ENCODE peak calls at places on chromosomes 4 and X, in seven cellular contexts. One of them, this sample, is unnamed.

GRCh38 chr4:147498031-147498700 is 17.3 kb downstream of the EDNRA start:
- DNase-seq in H9: no peak
- DNase-seq in mesenchymal stem cell: peak
- DNase-seq in H1: no peak
- DNase-seq in trophoblast cell: peak
- DNase-seq in mesendoderm: no peak
- DNase-seq in IMR-90: peak
- DNase-seq in this sample: no peak

GRCh38 chr4:119652978-119653377 is 24.4 kb upstream of the PDE5A start:
- DNase-seq in mesendoderm: no peak
- DNase-seq in H1: no peak
- DNase-seq in mesenchymal stem cell: no peak
- DNase-seq in trophoblast cell: no peak
- DNase-seq in IMR-90: peak
- DNase-seq in H9: no peak
- DNase-seq in this sample: no peak

GRCh38 chr4:181819951-181820350 is 423.3 kb upstream of the TENM3 start:
- DNase-seq in H1: no peak
- DNase-seq in IMR-90: peak
- DNase-seq in H9: no peak
- DNase-seq in trophoblast cell: no peak
- DNase-seq in mesendoderm: no peak
- DNase-seq in mesenchymal stem cell: no peak
- DNase-seq in this sample: no peak

GRCh38 chrX:150219374-150220185 is 143.5 kb upstream of the MAMLD1 start:
- DNase-seq in mesendoderm: peak
- DNase-seq in IMR-90: peak
- DNase-seq in trophoblast cell: peak
- DNase-seq in H9: peak
- DNase-seq in H1: no peak
- DNase-seq in mesenchymal stem cell: peak
- DNase-seq in this sample: no peak

GRCh38 chr4:42761804-42762203 is 104.9 kb upstream of the ATP8A1 start:
- DNase-seq in H1: no peak
- DNase-seq in H9: peak
- DNase-seq in IMR-90: no peak
- DNase-seq in mesendoderm: peak
- DNase-seq in trophoblast cell: no peak
- DNase-seq in mesenchymal stem cell: no peak
- DNase-seq in this sample: no peak

GRCh38 chr4:31104033-31104432 is 383.9 kb downstream of the PCDH7 start:
- DNase-seq in IMR-90: peak
- DNase-seq in mesendoderm: no peak
- DNase-seq in H9: no peak
- DNase-seq in mesenchymal stem cell: peak
- DNase-seq in H1: no peak
- DNase-seq in trophoblast cell: no peak
- DNase-seq in this sample: no peak

GRCh38 chrX:141375011-141375730 is 132.9 kb upstream of the SPANXC start:
- DNase-seq in H1: no peak
- DNase-seq in H9: no peak
- DNase-seq in mesenchymal stem cell: no peak
- DNase-seq in IMR-90: peak
- DNase-seq in trophoblast cell: no peak
- DNase-seq in mesendoderm: no peak
- DNase-seq in this sample: no peak

GRCh38 chr4:57199267-57199666 is 89.1 kb upstream of the IGFBP7 start:
- DNase-seq in trophoblast cell: no peak
- DNase-seq in H1: no peak
- DNase-seq in mesenchymal stem cell: no peak
- DNase-seq in mesendoderm: peak
- DNase-seq in IMR-90: no peak
- DNase-seq in H9: no peak
- DNase-seq in this sample: no peak

GRCh38 chr4:139764192-139764591 is 98.6 kb downstream of the MGST2 start:
- DNase-seq in IMR-90: no peak
- DNase-seq in mesendoderm: no peak
- DNase-seq in trophoblast cell: no peak
- DNase-seq in H1: no peak
- DNase-seq in H9: no peak
- DNase-seq in mesenchymal stem cell: no peak
- DNase-seq in this sample: no peak

GRCh38 chr4:138898282-138898681 is 117.3 kb upstream of the NOCT start:
- DNase-seq in trophoblast cell: peak
- DNase-seq in H9: no peak
- DNase-seq in mesendoderm: peak
- DNase-seq in H1: no peak
- DNase-seq in IMR-90: peak
- DNase-seq in mesenchymal stem cell: peak
- DNase-seq in this sample: no peak

GRCh38 chr4:64727960-64728359 is 318.7 kb upstream of the TECRL start:
- DNase-seq in H9: peak
- DNase-seq in mesendoderm: peak
- DNase-seq in H1: peak
- DNase-seq in trophoblast cell: no peak
- DNase-seq in IMR-90: no peak
- DNase-seq in mesenchymal stem cell: no peak
- DNase-seq in this sample: no peak

GRCh38 chrX:57104406-57104805 is 16.9 kb downstream of the SPIN2B start:
- DNase-seq in mesendoderm: no peak
- DNase-seq in H9: no peak
- DNase-seq in IMR-90: no peak
- DNase-seq in H1: no peak
- DNase-seq in mesenchymal stem cell: no peak
- DNase-seq in trophoblast cell: no peak
- DNase-seq in this sample: no peak

GRCh38 chrX:47093248-47093647 is 15.0 kb downstream of the RGN start:
- DNase-seq in IMR-90: peak
- DNase-seq in H9: no peak
- DNase-seq in H1: no peak
- DNase-seq in mesenchymal stem cell: peak
- DNase-seq in trophoblast cell: peak
- DNase-seq in mesendoderm: no peak
- DNase-seq in this sample: no peak

GRCh38 chr4:184732126-184732525 is 1.8 kb downstream of the CENPU start:
- DNase-seq in trophoblast cell: peak
- DNase-seq in H1: no peak
- DNase-seq in H9: no peak
- DNase-seq in IMR-90: peak
- DNase-seq in mesenchymal stem cell: no peak
- DNase-seq in mesendoderm: no peak
- DNase-seq in this sample: no peak

GRCh38 chr4:119525005-119525749 is 103.4 kb downstream of the PDE5A start:
- DNase-seq in IMR-90: peak
- DNase-seq in mesenchymal stem cell: peak
- DNase-seq in H9: no peak
- DNase-seq in mesendoderm: no peak
- DNase-seq in trophoblast cell: peak
- DNase-seq in H1: no peak
- DNase-seq in this sample: no peak

GRCh38 chr4:151671541-151672059 is 89.2 kb downstream of the GATB start:
- DNase-seq in H9: no peak
- DNase-seq in H1: no peak
- DNase-seq in trophoblast cell: no peak
- DNase-seq in mesendoderm: peak
- DNase-seq in IMR-90: no peak
- DNase-seq in mesenchymal stem cell: peak
- DNase-seq in this sample: no peak

GRCh38 chr4:177001271-177002175 is 208.8 kb upstream of the VEGFC start:
- DNase-seq in H9: no peak
- DNase-seq in mesenchymal stem cell: peak
- DNase-seq in mesendoderm: no peak
- DNase-seq in trophoblast cell: no peak
- DNase-seq in H1: no peak
- DNase-seq in IMR-90: peak
- DNase-seq in this sample: no peak

GRCh38 chr4:169619518-169619957 is 840 bp upstream of the CLCN3 start:
- DNase-seq in trophoblast cell: peak
- DNase-seq in mesendoderm: peak
- DNase-seq in H1: no peak
- DNase-seq in H9: peak
- DNase-seq in IMR-90: peak
- DNase-seq in mesenchymal stem cell: peak
- DNase-seq in this sample: peak

GRCh38 chr4:76458297-76458696 is 23.3 kb downstream of the SHROOM3 start:
- DNase-seq in trophoblast cell: no peak
- DNase-seq in IMR-90: no peak
- DNase-seq in mesenchymal stem cell: peak
- DNase-seq in mesendoderm: no peak
- DNase-seq in H9: no peak
- DNase-seq in H1: no peak
- DNase-seq in this sample: no peak

GRCh38 chr4:115128037-115128436 is 14.6 kb upstream of the NDST4 start:
- DNase-seq in IMR-90: no peak
- DNase-seq in H9: no peak
- DNase-seq in H1: no peak
- DNase-seq in mesenchymal stem cell: no peak
- DNase-seq in mesendoderm: no peak
- DNase-seq in trophoblast cell: no peak
- DNase-seq in this sample: no peak

GRCh38 chr4:150682126-150682525 is 100.2 kb downstream of the MAB21L2 start:
- DNase-seq in mesenchymal stem cell: no peak
- DNase-seq in IMR-90: no peak
- DNase-seq in mesendoderm: no peak
- DNase-seq in H9: no peak
- DNase-seq in H1: no peak
- DNase-seq in trophoblast cell: no peak
- DNase-seq in this sample: no peak

GRCh38 chr4:87498446-87498900 is 30.7 kb downstream of the SPARCL1 start:
- DNase-seq in IMR-90: peak
- DNase-seq in H1: no peak
- DNase-seq in mesendoderm: no peak
- DNase-seq in trophoblast cell: no peak
- DNase-seq in H9: no peak
- DNase-seq in mesenchymal stem cell: peak
- DNase-seq in this sample: no peak

GRCh38 chr4:150948710-150949109 is 66.4 kb downstream of the LRBA start:
- DNase-seq in IMR-90: no peak
- DNase-seq in mesenchymal stem cell: no peak
- DNase-seq in mesendoderm: no peak
- DNase-seq in trophoblast cell: no peak
- DNase-seq in H9: no peak
- DNase-seq in H1: no peak
- DNase-seq in this sample: no peak

GRCh38 chr4:7632971-7633370 is 198.2 kb upstream of the PSAPL1 start:
- DNase-seq in mesenchymal stem cell: no peak
- DNase-seq in trophoblast cell: no peak
- DNase-seq in H1: no peak
- DNase-seq in mesendoderm: no peak
- DNase-seq in H9: no peak
- DNase-seq in IMR-90: no peak
- DNase-seq in this sample: no peak

GRCh38 chr4:7632341-7632740 is 197.6 kb upstream of the PSAPL1 start:
- DNase-seq in IMR-90: no peak
- DNase-seq in mesendoderm: no peak
- DNase-seq in H1: no peak
- DNase-seq in mesenchymal stem cell: no peak
- DNase-seq in trophoblast cell: no peak
- DNase-seq in H9: no peak
- DNase-seq in this sample: no peak

GRCh38 chr4:7635435-7635834 is 200.7 kb upstream of the PSAPL1 start:
- DNase-seq in H9: no peak
- DNase-seq in mesenchymal stem cell: no peak
- DNase-seq in IMR-90: no peak
- DNase-seq in mesendoderm: no peak
- DNase-seq in H1: no peak
- DNase-seq in trophoblast cell: no peak
- DNase-seq in this sample: no peak

GRCh38 chr4:7635971-7636508 is 201.3 kb upstream of the PSAPL1 start:
- DNase-seq in IMR-90: no peak
- DNase-seq in H1: no peak
- DNase-seq in trophoblast cell: no peak
- DNase-seq in H9: no peak
- DNase-seq in mesenchymal stem cell: no peak
- DNase-seq in mesendoderm: no peak
- DNase-seq in this sample: no peak

DNA sequence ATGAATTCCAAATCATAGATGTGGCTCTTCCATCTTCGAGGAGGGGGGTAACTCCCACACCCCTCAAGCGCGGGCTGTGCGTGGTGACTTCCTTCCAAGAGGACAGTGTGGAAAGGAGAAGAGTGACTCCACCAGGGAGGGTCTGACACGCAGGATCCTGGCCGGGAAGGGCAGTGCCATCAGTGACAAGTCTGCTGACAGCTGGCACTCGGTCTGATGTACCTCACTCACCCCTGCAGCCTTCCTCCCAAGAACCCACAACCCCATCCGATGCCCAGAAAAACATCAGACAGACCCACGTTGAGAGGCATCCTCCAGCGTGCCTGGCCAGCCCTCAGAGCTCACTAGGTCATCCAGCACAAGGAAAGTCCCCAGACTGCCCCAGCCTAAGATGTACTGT is 199.9 kb upstream of the PSAPL1 start:
- DNase-seq in mesenchymal stem cell: no peak
- DNase-seq in H9: no peak
- DNase-seq in IMR-90: no peak
- DNase-seq in mesendoderm: no peak
- DNase-seq in trophoblast cell: no peak
- DNase-seq in H1: no peak
- DNase-seq in this sample: no peak
- H2BK120ac ChIP-seq in mesenchymal stem cell: no peak
- H2BK120ac ChIP-seq in H9: no peak
- H2BK120ac ChIP-seq in IMR-90: no peak
- H2BK120ac ChIP-seq in mesendoderm: no peak
- H2BK120ac ChIP-seq in trophoblast cell: no peak
- H2BK120ac ChIP-seq in H1: no peak
- H2BK120ac ChIP-seq in this sample: no peak

GRCh38 chrX:108134724-108135123 is 43.1 kb downstream of the ATG4A start:
- DNase-seq in mesendoderm: peak
- DNase-seq in trophoblast cell: no peak
- DNase-seq in H9: peak
- DNase-seq in mesenchymal stem cell: no peak
- DNase-seq in IMR-90: no peak
- DNase-seq in H1: no peak
- DNase-seq in this sample: no peak

GRCh38 chrX:108138814-108139213 is 47.2 kb downstream of the ATG4A start:
- DNase-seq in trophoblast cell: no peak
- DNase-seq in H9: no peak
- DNase-seq in mesendoderm: no peak
- DNase-seq in H1: no peak
- DNase-seq in mesenchymal stem cell: no peak
- DNase-seq in IMR-90: no peak
- DNase-seq in this sample: no peak

GRCh38 chrX:108139303-108139702 is 47.7 kb downstream of the ATG4A start:
- DNase-seq in IMR-90: no peak
- DNase-seq in trophoblast cell: peak
- DNase-seq in mesendoderm: peak
- DNase-seq in H9: peak
- DNase-seq in H1: no peak
- DNase-seq in mesenchymal stem cell: no peak
- DNase-seq in this sample: no peak
- H2BK120ac ChIP-seq in IMR-90: no peak
- H2BK120ac ChIP-seq in trophoblast cell: no peak
- H2BK120ac ChIP-seq in mesendoderm: no peak
- H2BK120ac ChIP-seq in H9: no peak
- H2BK120ac ChIP-seq in H1: no peak
- H2BK120ac ChIP-seq in mesenchymal stem cell: no peak
- H2BK120ac ChIP-seq in this sample: no peak

GRCh38 chr4:9949573-9949972 is 71.7 kb downstream of the SLC2A9 start:
- DNase-seq in H9: no peak
- DNase-seq in trophoblast cell: no peak
- DNase-seq in mesenchymal stem cell: no peak
- DNase-seq in IMR-90: no peak
- DNase-seq in mesendoderm: no peak
- DNase-seq in H1: no peak
- DNase-seq in this sample: no peak
- H2BK120ac ChIP-seq in H9: no peak
- H2BK120ac ChIP-seq in trophoblast cell: no peak
- H2BK120ac ChIP-seq in mesenchymal stem cell: no peak
- H2BK120ac ChIP-seq in IMR-90: no peak
- H2BK120ac ChIP-seq in mesendoderm: no peak
- H2BK120ac ChIP-seq in H1: no peak
- H2BK120ac ChIP-seq in this sample: no peak

GRCh38 chrX:12843668-12844279 is 23.1 kb upstream of the TLR7 start:
- DNase-seq in mesendoderm: no peak
- DNase-seq in H1: no peak
- DNase-seq in trophoblast cell: no peak
- DNase-seq in H9: no peak
- DNase-seq in IMR-90: no peak
- DNase-seq in mesenchymal stem cell: no peak
- DNase-seq in this sample: no peak
- H2BK120ac ChIP-seq in mesendoderm: no peak
- H2BK120ac ChIP-seq in H1: no peak
- H2BK120ac ChIP-seq in trophoblast cell: no peak
- H2BK120ac ChIP-seq in H9: no peak
- H2BK120ac ChIP-seq in IMR-90: no peak
- H2BK120ac ChIP-seq in mesenchymal stem cell: no peak
- H2BK120ac ChIP-seq in this sample: no peak

This sample was measured in neuronal stem cell.